ENCODE peak calls at places on chromosomes 4 and X, in seven cellular contexts. T is neural progenitor cell, R is sigmoid colon, N is MM.1S, K is K562, I is left ventricle myocardium inferior, O is pancreas. P is an unnamed sample.

GRCh38 chrX:120457766-120458180 is 11.3 kb downstream of the LAMP2 start:
- DNase-seq in T (no peak), R (no peak), N (no peak), K (no peak), I (no peak), O (no peak), P (no peak)

GRCh38 chr4:25180524-25181131 is 20.4 kb upstream of the SEPSECS start:
- DNase-seq in T (peak; percentile 67), R (no peak), N (peak; percentile 47), K (peak; percentile 33), I (no peak), O (no peak), P (no peak)

GRCh38 chrX:20515841-20516461 is 249.2 kb upstream of the RPS6KA3 start:
- DNase-seq in T (no peak), R (no peak), N (peak; percentile 67), K (no peak), I (no peak), O (no peak), P (no peak)

GRCh38 chrX:110089656-110090404 is 86.9 kb downstream of the TMEM164 start:
- DNase-seq in T (no peak), R (no peak), N (no peak), K (peak; percentile 31), I (no peak), O (peak; percentile 23), P (no peak)

GRCh38 chrX:39721570-39722279 is 376.0 kb downstream of the BCOR start:
- DNase-seq in T (no peak), R (no peak), N (no peak), K (no peak), I (no peak), O (no peak), P (no peak)

GRCh38 chr4:9762823-9763475 is 18.5 kb upstream of the DRD5 start:
- DNase-seq in T (peak; percentile 88), R (no peak), N (peak; percentile 83), K (peak; percentile 46), I (no peak), O (no peak), P (no peak)

GRCh38 chr4:58809366-58809765 is 1699.2 kb upstream of the IGFBP7 start:
- DNase-seq in T (no peak), R (no peak), N (no peak), K (no peak), I (no peak), O (no peak), P (no peak)

GRCh38 chr4:164931551-164932324 is 45.7 kb downstream of the TRIM61 start:
- DNase-seq in T (no peak), R (no peak), N (no peak), K (no peak), I (no peak), O (no peak), P (no peak)

GRCh38 chr4:90958256-90958895 is 831.2 kb downstream of the CCSER1 start:
- DNase-seq in T (no peak), R (no peak), N (no peak), K (no peak), I (no peak), O (no peak), P (no peak)

GRCh38 chrX:29090811-29091210 is 503.6 kb downstream of the IL1RAPL1 start:
- DNase-seq in T (peak; percentile 35), R (no peak), N (peak; percentile 6), K (no peak), I (no peak), O (no peak), P (no peak)

GRCh38 chrX:11553594-11553993 is 112.1 kb downstream of the ARHGAP6 start:
- DNase-seq in T (no peak), R (no peak), N (no peak), K (no peak), I (no peak), O (no peak), P (no peak)

GRCh38 chr4:40828661-40829060 is 78.9 kb downstream of the NSUN7 start:
- DNase-seq in T (no peak), R (no peak), N (no peak), K (no peak), I (no peak), O (no peak), P (no peak)

GRCh38 chrX:84224741-84225140 is 36.7 kb upstream of the RPS6KA6 start:
- DNase-seq in T (no peak), R (peak; percentile 60), N (no peak), K (no peak), I (no peak), O (no peak), P (no peak)

GRCh38 chr4:11485926-11486325 is 57.2 kb upstream of the HS3ST1 start:
- DNase-seq in T (no peak), R (no peak), N (no peak), K (no peak), I (no peak), O (no peak), P (no peak)

GRCh38 chr4:171954650-171955049 is 141.4 kb downstream of the GALNTL6 start:
- DNase-seq in T (no peak), R (no peak), N (no peak), K (no peak), I (no peak), O (no peak), P (no peak)

GRCh38 chr4:35709080-35709479 is 535.2 kb downstream of the ARAP2 start:
- DNase-seq in T (no peak), R (no peak), N (no peak), K (no peak), I (no peak), O (no peak), P (no peak)
- H3K9me3 ChIP-seq in T (peaks cover 5% of the 10 kb centered on the region), R (peaks cover 5% of the 10 kb centered on the region), N (no peaks in the 10 kb centered on the region), K (no peaks in the 10 kb centered on the region), I (peaks cover 41% of the 10 kb centered on the region), O (no peaks in the 10 kb centered on the region), P (peaks cover 3% of the 10 kb centered on the region)

GRCh38 chr4:122733805-122734155 is 1.3 kb downstream of the BBS12 start:
- DNase-seq in T (no peak), R (no peak), N (no peak), K (no peak), I (no peak), O (no peak), P (no peak)
- H3K4me3 ChIP-seq in T (peak overlapping the region; percentile 68), R (no peak overlapping the region), N (peak overlapping the region; percentile 75), K (peak overlapping the region; percentile 66), I (peak overlapping the region; percentile 88), O (no peak overlapping the region), P (peak overlapping the region; percentile 86)

DNA sequence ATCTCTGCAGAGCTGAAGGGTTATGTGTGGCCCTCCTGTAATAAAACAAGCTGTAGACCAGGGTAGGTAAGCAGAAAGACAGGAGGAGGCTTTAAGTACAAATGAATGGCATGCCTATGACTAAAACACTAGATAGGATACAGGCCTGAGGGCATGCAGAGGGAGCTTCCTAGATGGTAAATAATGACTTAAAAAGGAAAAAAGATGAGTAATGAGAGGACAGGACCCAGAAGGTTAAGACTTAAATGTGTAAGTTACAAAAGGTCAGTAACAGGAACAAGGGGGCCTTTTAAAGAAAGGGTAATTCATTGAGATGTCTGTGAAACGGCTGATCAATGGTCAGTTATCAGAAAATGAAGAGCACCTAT is 194.8 kb downstream of the SOWAHB start:
- DNase-seq in T (no peak), R (no peak), N (no peak), K (no peak), I (no peak), O (no peak), P (no peak)
- H3K4me1 ChIP-seq in T (peaks cover 31% of the 10 kb centered on the region), R (peaks cover 60% of the 10 kb centered on the region), N (peaks cover 75% of the 10 kb centered on the region), K (no peaks in the 10 kb centered on the region), I (peaks cover 28% of the 10 kb centered on the region), O (peaks cover 21% of the 10 kb centered on the region), P (peaks cover 3% of the 10 kb centered on the region)

GRCh38 chrX:102115748-102116147 is 9.7 kb upstream of the TCEAL2 start:
- DNase-seq in T (no peak), R (no peak), N (no peak), K (no peak), I (no peak), O (peak; percentile 15), P (no peak)
- H3K9me3 ChIP-seq in T (peaks cover 4% of the 10 kb centered on the region), R (no peaks in the 10 kb centered on the region), N (no peaks in the 10 kb centered on the region), K (no peaks in the 10 kb centered on the region), I (no peaks in the 10 kb centered on the region), O (no peaks in the 10 kb centered on the region), P (no peaks in the 10 kb centered on the region)

DNA sequence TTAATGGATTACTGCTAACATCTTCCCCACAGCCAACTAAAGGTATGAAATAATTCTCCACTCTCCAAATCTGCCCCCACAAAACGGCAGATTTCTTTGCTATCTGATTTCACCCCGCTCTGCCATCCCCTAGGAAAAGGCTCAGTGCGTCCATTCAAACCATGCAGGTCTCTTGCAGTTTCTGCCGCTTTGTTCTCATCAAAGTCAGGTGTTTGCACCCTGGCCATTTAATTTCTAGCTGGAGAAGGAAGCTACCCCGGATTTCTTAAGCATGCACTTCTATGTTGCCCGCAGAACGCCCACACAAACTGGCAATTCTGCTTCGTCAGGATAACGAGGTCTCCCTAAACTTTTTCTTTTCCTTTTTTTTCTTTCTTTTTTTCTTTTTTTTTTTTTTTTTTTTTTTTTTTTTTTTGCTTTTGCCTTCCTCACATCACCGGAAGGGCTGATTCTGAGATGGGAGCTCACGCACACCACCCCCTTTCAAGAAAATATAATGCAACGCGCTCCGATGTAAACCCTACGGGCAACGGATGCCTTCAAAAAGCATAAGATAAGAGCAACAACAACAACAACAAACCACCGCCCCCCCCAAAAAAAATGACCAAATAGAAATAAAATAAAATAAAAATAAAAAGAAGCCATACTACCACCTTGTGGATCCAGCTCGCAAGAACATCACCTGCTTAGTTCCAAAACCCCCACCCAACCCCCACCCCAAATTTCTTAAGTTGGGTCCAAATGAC is 3.2 kb downstream of the NLGN4X start:
- DNase-seq in T (peak; percentile 26), R (no peak), N (no peak), K (no peak), I (no peak), O (no peak), P (no peak)
- H3K4me3 ChIP-seq in T (peak overlapping the region; percentile 80), R (peak overlapping the region; percentile 21), N (peak overlapping the region; percentile 72), K (no peak overlapping the region), I (peak overlapping the region; percentile 61), O (no peak overlapping the region), P (peak overlapping the region; percentile 61)

DNA sequence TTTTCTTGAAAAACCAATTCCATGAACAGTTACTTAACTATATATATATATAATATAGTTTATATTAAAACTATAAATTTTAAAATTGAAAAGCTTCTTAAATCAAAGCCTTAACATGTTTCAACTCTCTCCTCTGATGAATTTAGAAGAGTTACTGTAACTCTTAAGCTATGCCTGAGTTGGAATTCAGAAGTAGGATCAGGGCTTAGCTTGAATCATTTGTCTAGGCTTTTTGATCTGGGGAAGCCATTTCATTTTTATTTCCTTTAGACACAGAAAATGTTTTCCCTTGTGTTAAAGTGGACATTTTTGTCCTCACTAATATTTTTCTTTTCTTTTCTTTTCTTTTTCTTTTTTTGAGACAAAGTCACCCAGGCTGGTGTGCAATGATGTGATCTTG is 40.4 kb upstream of the PDLIM5 start:
- DNase-seq in T (no peak), R (no peak), N (no peak), K (no peak), I (no peak), O (no peak), P (no peak)
- H3K4me1 ChIP-seq in T (peaks cover 5% of the 10 kb centered on the region), R (peaks cover 58% of the 10 kb centered on the region), N (no peaks in the 10 kb centered on the region), K (peaks cover 22% of the 10 kb centered on the region), I (peaks cover 71% of the 10 kb centered on the region), O (no peaks in the 10 kb centered on the region), P (peaks cover 2% of the 10 kb centered on the region)

GRCh38 chrX:144648788-144649187 is 598.5 kb upstream of the SPANXN1 start:
- DNase-seq in T (no peak), R (no peak), N (no peak), K (no peak), I (no peak), O (no peak), P (no peak)
- H3K9me3 ChIP-seq in T (no peaks in the 10 kb centered on the region), R (no peaks in the 10 kb centered on the region), N (no peaks in the 10 kb centered on the region), K (no peaks in the 10 kb centered on the region), I (no peaks in the 10 kb centered on the region), O (no peaks in the 10 kb centered on the region), P (no peaks in the 10 kb centered on the region)

P was measured in right cardiac atrium.